ENCODE peak calls at places on chromosomes 5 and 9, in four cellular contexts. One of them, this sample, is unnamed.

GRCh38 chr5:134043793-134044525 is 39.2 kb upstream of the VDAC1 start:
- DNase-seq in RWPE2: no peak
- DNase-seq in GM12865: no peak
- DNase-seq in mesothelial cell of epicardium: no peak
- DNase-seq in this sample: no peak

GRCh38 chr9:93196095-93197055 is 12.4 kb downstream of the WNK2 start:
- DNase-seq in RWPE2: peak
- DNase-seq in GM12865: no peak
- DNase-seq in mesothelial cell of epicardium: no peak
- DNase-seq in this sample: no peak

GRCh38 chr5:132086277-132086794 is 12.7 kb downstream of the CSF2 start:
- DNase-seq in RWPE2: peak
- DNase-seq in GM12865: no peak
- DNase-seq in mesothelial cell of epicardium: no peak
- DNase-seq in this sample: no peak

GRCh38 chr5:71533142-71533541 is 54.0 kb upstream of the MCCC2 start:
- DNase-seq in RWPE2: no peak
- DNase-seq in GM12865: no peak
- DNase-seq in mesothelial cell of epicardium: no peak
- DNase-seq in this sample: no peak

GRCh38 chr9:93132287-93132927 is 1.6 kb downstream of the NINJ1 start:
- DNase-seq in RWPE2: peak
- DNase-seq in GM12865: no peak
- DNase-seq in mesothelial cell of epicardium: no peak
- DNase-seq in this sample: no peak

GRCh38 chr5:177362102-177362868 is 4.6 kb downstream of the RGS14 start:
- DNase-seq in RWPE2: no peak
- DNase-seq in GM12865: no peak
- DNase-seq in mesothelial cell of epicardium: no peak
- DNase-seq in this sample: no peak

GRCh38 chr5:114789773-114790402 is 379.8 kb downstream of the TRIM36 start:
- DNase-seq in RWPE2: no peak
- DNase-seq in GM12865: peak
- DNase-seq in mesothelial cell of epicardium: no peak
- DNase-seq in this sample: no peak

GRCh38 chr9:112000743-112001142 is 104.1 kb downstream of the UGCG start:
- DNase-seq in RWPE2: no peak
- DNase-seq in GM12865: no peak
- DNase-seq in mesothelial cell of epicardium: no peak
- DNase-seq in this sample: no peak

GRCh38 chr5:173765661-173766060 is 122.5 kb upstream of the CPEB4 start:
- DNase-seq in RWPE2: no peak
- DNase-seq in GM12865: no peak
- DNase-seq in mesothelial cell of epicardium: no peak
- DNase-seq in this sample: no peak

GRCh38 chr5:114782869-114783268 is 386.8 kb downstream of the TRIM36 start:
- DNase-seq in RWPE2: no peak
- DNase-seq in GM12865: no peak
- DNase-seq in mesothelial cell of epicardium: no peak
- DNase-seq in this sample: no peak

GRCh38 chr9:72894342-72894741 is 58.5 kb downstream of the ALDH1A1 start:
- DNase-seq in RWPE2: no peak
- DNase-seq in GM12865: no peak
- DNase-seq in mesothelial cell of epicardium: no peak
- DNase-seq in this sample: no peak

GRCh38 chr9:115520626-115521025 is 402.7 kb upstream of the TNC start:
- DNase-seq in RWPE2: no peak
- DNase-seq in GM12865: no peak
- DNase-seq in mesothelial cell of epicardium: no peak
- DNase-seq in this sample: no peak

GRCh38 chr5:114782217-114782616 is 387.5 kb downstream of the TRIM36 start:
- DNase-seq in RWPE2: no peak
- DNase-seq in GM12865: no peak
- DNase-seq in mesothelial cell of epicardium: no peak
- DNase-seq in this sample: no peak

GRCh38 chr5:144567416-144567770 is 396.7 kb downstream of the KCTD16 start:
- DNase-seq in RWPE2: no peak
- DNase-seq in GM12865: no peak
- DNase-seq in mesothelial cell of epicardium: no peak
- DNase-seq in this sample: no peak

GRCh38 chr9:114072181-114073140 is 5.6 kb downstream of the AMBP start:
- DNase-seq in RWPE2: no peak
- DNase-seq in GM12865: no peak
- DNase-seq in mesothelial cell of epicardium: no peak
- DNase-seq in this sample: no peak

GRCh38 chr5:177256296-177256695 is 47.2 kb downstream of the RAB24 start:
- DNase-seq in RWPE2: no peak
- DNase-seq in GM12865: no peak
- DNase-seq in mesothelial cell of epicardium: no peak
- DNase-seq in this sample: no peak

GRCh38 chr9:3263698-3264097 is 262.1 kb downstream of the RFX3 start:
- DNase-seq in RWPE2: no peak
- DNase-seq in GM12865: no peak
- DNase-seq in mesothelial cell of epicardium: no peak
- DNase-seq in this sample: no peak

GRCh38 chr9:130002320-130002719 is 40.7 kb downstream of the FNBP1 start:
- DNase-seq in RWPE2: no peak
- DNase-seq in GM12865: peak
- DNase-seq in mesothelial cell of epicardium: no peak
- DNase-seq in this sample: no peak

GRCh38 chr5:88979244-88979643 is 96.3 kb upstream of the MEF2C start:
- DNase-seq in RWPE2: no peak
- DNase-seq in GM12865: peak
- DNase-seq in mesothelial cell of epicardium: no peak
- DNase-seq in this sample: no peak

GRCh38 chr5:34735436-34736426 is 79.6 kb downstream of the RAI14 start:
- DNase-seq in RWPE2: no peak
- DNase-seq in GM12865: no peak
- DNase-seq in mesothelial cell of epicardium: no peak
- DNase-seq in this sample: no peak

GRCh38 chr9:135907006-135907434 is 326 bp downstream of the CAMSAP1 start:
- DNase-seq in RWPE2: no peak
- DNase-seq in GM12865: peak
- DNase-seq in mesothelial cell of epicardium: no peak
- DNase-seq in this sample: no peak

GRCh38 chr9:34451545-34451944 is 6.8 kb downstream of the FAM219A start:
- DNase-seq in RWPE2: no peak
- DNase-seq in GM12865: peak
- DNase-seq in mesothelial cell of epicardium: no peak
- DNase-seq in this sample: no peak

GRCh38 chr5:154477382-154478223 is 424 bp downstream of the HAND1 start:
- DNase-seq in RWPE2: no peak
- DNase-seq in GM12865: no peak
- DNase-seq in mesothelial cell of epicardium: no peak
- DNase-seq in this sample: no peak

GRCh38 chr9:137070906-137071275 is 534 bp upstream of the SAPCD2 start:
- DNase-seq in RWPE2: no peak
- DNase-seq in GM12865: no peak
- DNase-seq in mesothelial cell of epicardium: no peak
- DNase-seq in this sample: no peak
- TF ChIP-seq CTCF in RWPE2: no peak
- TF ChIP-seq CTCF in GM12865: no peak
- TF ChIP-seq CTCF in mesothelial cell of epicardium: no peak
- TF ChIP-seq CTCF in this sample: no peak

GRCh38 chr5:58503634-58504033 is 12.4 kb downstream of the GAPT start:
- DNase-seq in RWPE2: no peak
- DNase-seq in GM12865: no peak
- DNase-seq in mesothelial cell of epicardium: no peak
- DNase-seq in this sample: no peak
- TF ChIP-seq CTCF in RWPE2: no peak
- TF ChIP-seq CTCF in GM12865: no peak
- TF ChIP-seq CTCF in mesothelial cell of epicardium: no peak
- TF ChIP-seq CTCF in this sample: no peak

GRCh38 chr9:133768859-133769510 is 30.8 kb upstream of the SARDH start:
- DNase-seq in RWPE2: peak
- DNase-seq in GM12865: no peak
- DNase-seq in mesothelial cell of epicardium: no peak
- DNase-seq in this sample: no peak
- TF ChIP-seq CTCF in RWPE2: no peak
- TF ChIP-seq CTCF in GM12865: no peak
- TF ChIP-seq CTCF in mesothelial cell of epicardium: no peak
- TF ChIP-seq CTCF in this sample: no peak

GRCh38 chr5:318931-319601 is 2.4 kb upstream of the AHRR start:
- DNase-seq in RWPE2: peak
- DNase-seq in GM12865: no peak
- DNase-seq in mesothelial cell of epicardium: no peak
- DNase-seq in this sample: no peak

GRCh38 chr5:315488-316209 is 5.9 kb upstream of the AHRR start:
- DNase-seq in RWPE2: peak
- DNase-seq in GM12865: no peak
- DNase-seq in mesothelial cell of epicardium: no peak
- DNase-seq in this sample: no peak

GRCh38 chr5:318341-318897 is 3.1 kb upstream of the AHRR start:
- DNase-seq in RWPE2: peak
- DNase-seq in GM12865: no peak
- DNase-seq in mesothelial cell of epicardium: no peak
- DNase-seq in this sample: no peak

GRCh38 chr5:316210-317085 is 5.1 kb upstream of the AHRR start:
- DNase-seq in RWPE2: peak
- DNase-seq in GM12865: no peak
- DNase-seq in mesothelial cell of epicardium: no peak
- DNase-seq in this sample: no peak

DNA sequence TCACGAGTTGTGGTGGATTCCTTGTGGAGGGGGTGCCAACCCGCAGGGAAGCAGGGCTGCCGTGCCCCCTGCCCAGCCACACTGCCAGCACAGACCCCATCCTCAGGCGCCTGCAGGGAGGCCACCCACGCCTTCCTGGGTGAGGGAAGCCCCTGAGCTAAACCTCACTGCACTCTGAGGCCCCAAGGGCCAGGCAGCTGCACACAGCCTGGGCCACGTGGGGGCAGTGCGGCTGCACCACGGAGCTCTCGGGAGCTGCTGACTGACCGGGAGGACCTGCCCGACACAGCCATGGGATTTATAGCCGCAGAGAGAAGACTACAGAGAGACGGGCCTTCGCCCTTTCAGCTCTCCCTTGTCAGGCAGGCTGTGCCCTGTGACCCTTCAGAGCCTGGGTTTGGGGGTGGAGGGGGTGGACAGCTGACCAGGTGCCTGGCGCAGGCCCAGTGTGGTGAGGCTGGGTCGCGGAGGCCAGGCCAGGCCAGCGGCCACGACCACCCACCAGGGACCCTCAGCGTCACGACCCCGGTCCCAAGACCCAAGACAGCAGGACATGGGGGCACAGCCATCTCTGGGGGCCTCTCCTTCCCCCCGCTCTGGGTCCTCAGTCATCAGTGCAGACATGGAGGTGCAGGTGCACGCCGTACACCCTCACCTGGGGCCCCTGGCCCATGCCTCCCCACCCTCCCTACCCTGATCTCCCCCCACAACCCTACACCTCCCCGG is 4.3 kb upstream of the AHRR start:
- DNase-seq in RWPE2: peak
- DNase-seq in GM12865: peak
- DNase-seq in mesothelial cell of epicardium: peak
- DNase-seq in this sample: no peak
- TF ChIP-seq CTCF in RWPE2: peak
- TF ChIP-seq CTCF in GM12865: peak
- TF ChIP-seq CTCF in mesothelial cell of epicardium: peak
- TF ChIP-seq CTCF in this sample: no peak

GRCh38 chr5:119313207-119313606 is 42.6 kb upstream of the TNFAIP8 start:
- DNase-seq in RWPE2: no peak
- DNase-seq in GM12865: no peak
- DNase-seq in mesothelial cell of epicardium: no peak
- DNase-seq in this sample: no peak

GRCh38 chr5:119313876-119314605 is 41.8 kb upstream of the TNFAIP8 start:
- DNase-seq in RWPE2: no peak
- DNase-seq in GM12865: no peak
- DNase-seq in mesothelial cell of epicardium: no peak
- DNase-seq in this sample: no peak

GRCh38 chr5:119309290-119309818 is 46.5 kb upstream of the TNFAIP8 start:
- DNase-seq in RWPE2: no peak
- DNase-seq in GM12865: no peak
- DNase-seq in mesothelial cell of epicardium: no peak
- DNase-seq in this sample: no peak

GRCh38 chr5:119311688-119312087 is 44.1 kb upstream of the TNFAIP8 start:
- DNase-seq in RWPE2: no peak
- DNase-seq in GM12865: no peak
- DNase-seq in mesothelial cell of epicardium: no peak
- DNase-seq in this sample: no peak

DNA sequence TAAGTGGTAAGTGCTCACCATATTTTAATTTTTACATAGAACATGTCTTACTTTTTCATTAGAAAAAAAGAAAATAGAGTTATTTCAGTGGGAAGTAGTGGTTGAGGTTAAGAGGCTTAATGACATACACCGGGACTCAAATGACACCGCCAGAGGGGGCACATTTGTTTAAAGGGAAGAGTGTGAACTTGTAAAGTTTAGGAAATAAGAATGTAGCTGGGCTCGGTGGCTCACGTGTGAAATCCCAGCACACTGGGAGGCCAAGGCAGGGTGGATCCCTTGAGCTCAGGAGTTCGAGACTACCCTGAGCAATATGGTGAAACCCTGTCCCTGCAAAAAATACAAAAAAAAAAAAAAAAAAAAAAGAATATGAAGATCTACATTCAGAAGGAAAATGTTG is 43.4 kb upstream of the TNFAIP8 start:
- DNase-seq in RWPE2: no peak
- DNase-seq in GM12865: no peak
- DNase-seq in mesothelial cell of epicardium: no peak
- DNase-seq in this sample: no peak
- TF ChIP-seq CTCF in RWPE2: no peak
- TF ChIP-seq CTCF in GM12865: no peak
- TF ChIP-seq CTCF in mesothelial cell of epicardium: no peak
- TF ChIP-seq CTCF in this sample: no peak

DNA sequence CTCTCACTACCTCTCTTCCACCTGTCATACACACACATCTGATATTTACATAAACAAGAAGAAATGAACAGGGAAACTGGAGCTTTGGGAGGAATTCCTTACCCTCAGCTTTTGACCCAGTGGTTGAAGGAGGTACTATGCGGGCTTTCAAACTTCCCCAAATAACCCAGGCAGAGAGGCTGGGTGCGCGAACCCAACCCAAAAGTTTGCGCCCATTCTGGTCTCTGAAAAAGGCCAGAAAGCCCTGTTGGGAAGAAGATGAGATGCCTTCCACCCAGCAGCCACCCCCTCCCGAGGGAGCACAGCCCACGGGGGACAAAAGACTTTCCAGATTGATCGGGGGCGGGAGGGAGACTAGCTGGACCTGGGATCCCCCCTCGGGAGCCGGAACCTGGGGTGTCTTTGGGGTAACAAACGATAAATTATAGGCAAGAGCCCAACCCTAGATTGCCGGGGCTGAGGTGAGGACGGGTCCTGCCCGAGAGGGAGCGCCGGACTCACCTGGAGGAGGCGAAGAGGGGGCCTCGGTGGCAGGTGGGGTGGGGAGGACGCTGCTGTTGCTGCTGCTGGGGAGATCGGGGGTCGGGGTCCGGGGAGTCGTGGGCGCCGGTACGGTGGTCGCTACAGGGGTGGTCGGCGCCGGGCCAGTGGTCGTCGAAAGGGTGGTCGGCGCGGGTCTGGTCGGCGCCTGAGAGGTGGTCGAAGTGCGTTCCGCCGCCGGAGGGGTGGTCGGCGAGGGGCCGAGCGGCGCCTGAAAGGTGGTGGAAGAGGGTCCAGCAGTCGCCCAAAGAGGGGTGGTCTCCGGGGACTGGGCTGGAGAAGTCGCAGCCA is 798 bp downstream of the MEGF9 start:
- DNase-seq in RWPE2: no peak
- DNase-seq in GM12865: no peak
- DNase-seq in mesothelial cell of epicardium: no peak
- DNase-seq in this sample: no peak
- TF ChIP-seq CTCF in RWPE2: peak
- TF ChIP-seq CTCF in GM12865: no peak
- TF ChIP-seq CTCF in mesothelial cell of epicardium: no peak
- TF ChIP-seq CTCF in this sample: no peak

GRCh38 chr5:28374492-28374934 is 1336.1 kb upstream of the CDH9 start:
- DNase-seq in RWPE2: peak
- DNase-seq in GM12865: no peak
- DNase-seq in mesothelial cell of epicardium: peak
- DNase-seq in this sample: no peak
- TF ChIP-seq CTCF in RWPE2: no peak
- TF ChIP-seq CTCF in GM12865: no peak
- TF ChIP-seq CTCF in mesothelial cell of epicardium: no peak
- TF ChIP-seq CTCF in this sample: no peak